ENCODE peak calls at places on chromosome 16, in nine cellular contexts. E is astrocyte; I is EL; H is effector memory CD8-positive, alpha-beta T cell; F is activated CD4-positive, alpha-beta T cell treated with anti-CD3 and anti-CD28 coated beads for 24 hours; Y is MV-4-11; Q is Kasumi-1; A is NCI-H1694 treated with DMSO at 0.1 percent for 48 hours; X is AG09319. U is an unnamed sample.

GRCh38 chr16:89691231-89691985 is 4.9 kb downstream of the CDK10 start:
- DNase-seq in I (no peak), H (no peak), E (no peak), Y (no peak), A (no peak), F (no peak), Q (no peak), X (no peak), U (no peak)

GRCh38 chr16:31471241-31471874 is 594 bp upstream of the TGFB1I1 start:
- DNase-seq in Q (no peak), E (no peak), X (no peak), Y (no peak), I (no peak), H (no peak), F (no peak), A (no peak), U (no peak)

GRCh38 chr16:27110524-27110896 is 43.8 kb downstream of the C16orf82 start:
- DNase-seq in E (no peak), Q (no peak), A (no peak), I (no peak), X (no peak), Y (no peak), H (no peak), F (no peak), U (no peak)

GRCh38 chr16:81716478-81717210 is 62.4 kb upstream of the PLCG2 start:
- DNase-seq in Y (no peak), A (no peak), X (no peak), Q (no peak), I (no peak), F (no peak), H (peak; percentile 35), E (no peak), U (no peak)

GRCh38 chr16:83925095-83925905 is 26.4 kb downstream of the MLYCD start:
- DNase-seq in E (no peak), Y (no peak), A (no peak), Q (no peak), H (no peak), I (no peak), X (no peak), F (no peak), U (no peak)

GRCh38 chr16:75703341-75703740 is 2.1 kb upstream of the DUXB start:
- DNase-seq in F (no peak), Q (no peak), A (no peak), H (no peak), Y (no peak), E (peak; percentile 24), I (peak; percentile 4), X (no peak), U (peak; percentile 6)

GRCh38 chr16:85645021-85645589 is 32.0 kb downstream of the GSE1 start:
- DNase-seq in H (no peak), F (no peak), A (no peak), Q (no peak), E (no peak), Y (no peak), I (no peak), X (no peak), U (no peak)

GRCh38 chr16:86598607-86599318 is 20.4 kb downstream of the FOXL1 start:
- DNase-seq in Y (no peak), A (no peak), X (no peak), H (no peak), F (no peak), I (peak; percentile 72), Q (no peak), E (peak; percentile 63), U (peak; percentile 59)

GRCh38 chr16:74734361-74735161 is 33.9 kb upstream of the MLKL start:
- DNase-seq in Y (no peak), A (no peak), E (no peak), X (no peak), F (no peak), H (no peak), I (peak; percentile 43), Q (no peak), U (no peak)

GRCh38 chr16:47461598-47462266 is 601 bp downstream of the PHKB start:
- DNase-seq in X (no peak), E (peak; percentile 58), Q (peak; percentile 31), F (no peak), I (peak; percentile 48), A (no peak), H (peak; percentile 1), Y (peak; percentile 62), U (no peak)

GRCh38 chr16:29675811-29676643 is 3.0 kb upstream of the QPRT start:
- DNase-seq in I (peak; percentile 31), A (no peak), H (no peak), X (no peak), Q (peak; percentile 73), F (no peak), E (no peak), Y (peak; percentile 73), U (no peak)

GRCh38 chr16:2919511-2920255 is 8.0 kb downstream of the FLYWCH1 start:
- DNase-seq in E (peak; percentile 34), X (no peak), Q (peak; percentile 49), Y (peak; percentile 42), A (peak; percentile 17), F (peak; percentile 40), I (peak; percentile 63), H (peak; percentile 59), U (no peak)

GRCh38 chr16:84585886-84586285 is 32.0 kb downstream of the COTL1 start:
- DNase-seq in Y (peak; percentile 61), I (no peak), F (no peak), E (no peak), X (no peak), A (no peak), H (no peak), Q (no peak), U (no peak)

GRCh38 chr16:10839271-10839661 is 20.7 kb upstream of the TVP23A start:
- DNase-seq in Q (no peak), Y (no peak), F (no peak), I (no peak), A (no peak), E (no peak), H (no peak), X (no peak), U (no peak)

GRCh38 chr16:12791340-12791739 is 12.3 kb downstream of the CPPED1 start:
- DNase-seq in H (no peak), F (no peak), Q (no peak), I (no peak), X (no peak), Y (no peak), E (no peak), A (no peak), U (no peak)

GRCh38 chr16:55495616-55496289 is 13.1 kb upstream of the LPCAT2 start:
- DNase-seq in F (no peak), Q (no peak), X (peak; percentile 76), E (peak; percentile 98), I (peak; percentile 70), A (no peak), Y (no peak), H (no peak), U (no peak)

GRCh38 chr16:80948886-80949502 is 57.7 kb downstream of the CMC2 start:
- DNase-seq in F (peak; percentile 7), Y (no peak), A (no peak), I (peak; percentile 59), X (no peak), E (no peak), H (peak; percentile 7), Q (no peak), U (no peak)

GRCh38 chr16:57748596-57748995 is 13.0 kb downstream of the KATNB1 start:
- DNase-seq in E (no peak), Q (no peak), X (no peak), A (no peak), I (no peak), F (no peak), Y (no peak), H (no peak), U (no peak)

GRCh38 chr16:11572301-11572995 is 14.3 kb downstream of the LITAF start:
- DNase-seq in H (peak; percentile 73), E (no peak), X (no peak), I (no peak), A (no peak), F (no peak), Y (no peak), Q (no peak), U (no peak)

GRCh38 chr16:26569793-26570192 is 496.9 kb upstream of the C16orf82 start:
- DNase-seq in Q (no peak), H (no peak), F (no peak), I (no peak), E (no peak), X (no peak), A (no peak), Y (no peak), U (no peak)

GRCh38 chr16:20903889-20904506 is 3.4 kb downstream of the LYRM1 start:
- DNase-seq in X (no peak), F (no peak), Q (peak; percentile 37), I (no peak), E (no peak), A (no peak), Y (no peak), H (no peak), U (no peak)

GRCh38 chr16:75927824-75928223 is 201.5 kb upstream of the CPHXL start:
- DNase-seq in A (no peak), I (no peak), Q (no peak), F (no peak), E (no peak), Y (no peak), X (no peak), H (no peak), U (no peak)

GRCh38 chr16:50509521-50510341 is 38.5 kb upstream of the NKD1 start:
- DNase-seq in E (no peak), A (peak; percentile 4), I (peak; percentile 31), F (peak; percentile 16), Q (no peak), X (no peak), Y (no peak), H (peak; percentile 15), U (no peak)

GRCh38 chr16:58970775-58971174 is 236.7 kb upstream of the GOT2 start:
- DNase-seq in E (no peak), H (no peak), Q (no peak), F (no peak), I (peak; percentile 55), A (no peak), Y (peak; percentile 83), X (peak; percentile 5), U (no peak)

GRCh38 chr16:86882586-86883280 is 304.4 kb downstream of the FOXL1 start:
- DNase-seq in E (peak; percentile 80), H (no peak), F (no peak), X (peak; percentile 25), I (peak; percentile 70), Q (no peak), A (no peak), Y (no peak), U (peak; percentile 55)

GRCh38 chr16:49504626-49505025 is 131.0 kb downstream of the C16orf78 start:
- DNase-seq in Q (no peak), E (no peak), F (no peak), I (no peak), H (no peak), X (no peak), Y (no peak), A (no peak), U (no peak)

GRCh38 chr16:17027488-17028129 is 443.2 kb downstream of the XYLT1 start:
- DNase-seq in F (no peak), H (no peak), A (no peak), Q (no peak), I (no peak), E (no peak), X (no peak), Y (no peak), U (no peak)

GRCh38 chr16:75372236-75372856 is 61.0 kb downstream of the CFDP1 start:
- DNase-seq in Q (no peak), I (peak; percentile 29), H (no peak), X (peak; percentile 42), Y (no peak), E (peak; percentile 67), A (no peak), F (no peak), U (peak; percentile 20)

U was measured in amniotic stem cell.